ENCODE peak calls at places on chromosomes 11 and 22, in four cellular contexts. One of them, this sample, is unnamed. For H3K27me3, the result is how much of the 10 kb centered on the place peaks cover.

GRCh38 chr11:19723572-19724342 is 11.1 kb downstream of the NAV2 start:
- DNase-seq in IMR-90: peak
- DNase-seq in right lobe of liver: peak
- DNase-seq in tibial nerve: no peak
- DNase-seq in this sample: no peak

GRCh38 chr11:66242085-66242765 is 26.2 kb upstream of the RAB1B start:
- DNase-seq in tibial nerve: no peak
- DNase-seq in IMR-90: no peak
- DNase-seq in right lobe of liver: no peak
- DNase-seq in this sample: no peak

GRCh38 chr11:113351490-113351889 is 36.1 kb upstream of the ANKK1 start:
- DNase-seq in IMR-90: no peak
- DNase-seq in tibial nerve: no peak
- DNase-seq in right lobe of liver: no peak
- DNase-seq in this sample: no peak

GRCh38 chr11:106748059-106748458 is 270.2 kb downstream of the GUCY1A2 start:
- DNase-seq in IMR-90: no peak
- DNase-seq in tibial nerve: no peak
- DNase-seq in right lobe of liver: no peak
- DNase-seq in this sample: no peak

GRCh38 chr22:38869663-38870062 is 2.4 kb downstream of the CBX6 start:
- DNase-seq in tibial nerve: no peak
- DNase-seq in right lobe of liver: peak
- DNase-seq in IMR-90: no peak
- DNase-seq in this sample: no peak

GRCh38 chr11:16081756-16082531 is 274.4 kb downstream of the SOX6 start:
- DNase-seq in right lobe of liver: no peak
- DNase-seq in IMR-90: no peak
- DNase-seq in tibial nerve: no peak
- DNase-seq in this sample: no peak

GRCh38 chr11:78961186-78961782 is 386.6 kb upstream of the NARS2 start:
- DNase-seq in right lobe of liver: peak
- DNase-seq in tibial nerve: no peak
- DNase-seq in IMR-90: peak
- DNase-seq in this sample: no peak

GRCh38 chr11:126978155-126978554 is 22.4 kb downstream of the KIRREL3 start:
- DNase-seq in tibial nerve: no peak
- DNase-seq in right lobe of liver: no peak
- DNase-seq in IMR-90: no peak
- DNase-seq in this sample: no peak

GRCh38 chr22:44888491-44888941 is 121.3 kb downstream of the PHF21B start:
- DNase-seq in tibial nerve: no peak
- DNase-seq in right lobe of liver: no peak
- DNase-seq in IMR-90: no peak
- DNase-seq in this sample: no peak

GRCh38 chr11:110184466-110184865 is 91.3 kb downstream of the ZC3H12C start:
- DNase-seq in IMR-90: no peak
- DNase-seq in right lobe of liver: no peak
- DNase-seq in tibial nerve: no peak
- DNase-seq in this sample: no peak

GRCh38 chr11:27459191-27459590 is 13.4 kb downstream of the LGR4 start:
- DNase-seq in IMR-90: no peak
- DNase-seq in tibial nerve: no peak
- DNase-seq in right lobe of liver: no peak
- DNase-seq in this sample: no peak

GRCh38 chr22:37608477-37609239 is at the start of gene GGA1:
- DNase-seq in IMR-90: peak
- DNase-seq in right lobe of liver: peak
- DNase-seq in tibial nerve: peak
- DNase-seq in this sample: peak

DNA sequence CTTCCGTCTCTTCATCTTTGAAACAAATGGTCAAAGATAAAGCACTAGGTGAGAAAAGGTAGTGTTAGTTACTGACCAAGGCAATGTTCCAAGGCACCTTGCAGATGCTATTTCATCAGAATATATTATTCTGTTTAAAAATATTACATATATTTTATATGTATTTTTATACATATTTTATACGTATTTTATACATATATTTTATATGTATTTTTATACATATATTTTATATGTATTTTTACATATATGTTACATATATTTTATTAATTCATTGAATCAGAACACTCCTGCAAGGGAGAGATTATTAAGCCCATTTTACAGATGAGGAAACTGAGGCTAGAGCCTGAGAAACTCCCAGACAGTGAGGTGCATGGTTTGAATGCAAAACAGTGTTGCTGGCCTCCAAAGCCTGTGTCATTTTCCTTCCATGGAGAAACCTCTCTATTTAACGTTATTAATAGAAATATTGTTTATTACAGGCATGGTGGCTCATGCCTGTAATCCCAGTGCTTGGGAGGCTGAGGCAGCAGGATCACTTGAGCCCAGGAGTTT is 120.6 kb upstream of the CD82 start:
- DNase-seq in IMR-90: no peak
- DNase-seq in tibial nerve: no peak
- DNase-seq in right lobe of liver: no peak
- DNase-seq in this sample: no peak
- H3K27me3 ChIP-seq in IMR-90: under half
- H3K27me3 ChIP-seq in tibial nerve: under half
- H3K27me3 ChIP-seq in right lobe of liver: under half
- H3K27me3 ChIP-seq in this sample: under half

DNA sequence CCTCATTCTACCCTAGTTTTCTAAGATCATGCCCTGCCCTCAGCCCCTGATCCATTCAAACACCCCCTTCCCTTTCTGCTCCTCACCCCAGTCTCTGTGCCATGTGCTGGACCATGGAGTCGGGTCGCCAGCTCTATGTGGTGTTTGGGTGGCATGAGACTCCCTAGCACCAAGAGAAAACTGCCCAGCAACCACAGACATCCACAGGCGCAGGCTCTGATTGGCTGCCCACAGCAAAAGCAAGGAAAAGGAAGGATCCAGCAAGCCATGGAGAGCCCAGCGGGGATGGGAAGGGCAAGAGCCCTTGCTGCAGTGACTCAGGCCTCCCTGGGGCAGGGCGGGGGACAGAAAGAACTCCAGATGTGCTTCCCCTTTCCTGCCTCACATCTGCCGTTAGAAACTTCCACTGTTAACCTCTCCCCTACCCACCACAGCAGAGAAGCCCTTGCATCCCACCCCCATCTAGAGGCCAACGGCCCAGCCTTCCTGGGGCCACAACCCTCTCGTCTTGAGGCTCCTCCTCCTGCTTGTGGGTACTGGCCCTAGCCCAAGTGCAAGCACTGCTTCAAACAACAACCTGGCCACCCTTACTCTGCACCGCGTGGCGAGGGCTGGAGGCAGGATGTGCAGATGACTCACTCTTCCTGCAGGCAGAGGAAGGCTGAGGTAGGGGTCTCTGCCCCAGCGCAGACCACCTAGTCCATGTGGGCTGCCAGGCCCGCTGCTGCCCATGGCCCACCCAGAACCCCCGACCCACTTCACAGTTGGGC is 9.7 kb upstream of the AHNAK start:
- DNase-seq in IMR-90: peak
- DNase-seq in right lobe of liver: peak
- DNase-seq in tibial nerve: peak
- DNase-seq in this sample: peak
- TF ChIP-seq POLR2A in IMR-90: no peak
- TF ChIP-seq POLR2A in right lobe of liver: no peak
- TF ChIP-seq POLR2A in tibial nerve: peak
- TF ChIP-seq POLR2A in this sample: peak

DNA sequence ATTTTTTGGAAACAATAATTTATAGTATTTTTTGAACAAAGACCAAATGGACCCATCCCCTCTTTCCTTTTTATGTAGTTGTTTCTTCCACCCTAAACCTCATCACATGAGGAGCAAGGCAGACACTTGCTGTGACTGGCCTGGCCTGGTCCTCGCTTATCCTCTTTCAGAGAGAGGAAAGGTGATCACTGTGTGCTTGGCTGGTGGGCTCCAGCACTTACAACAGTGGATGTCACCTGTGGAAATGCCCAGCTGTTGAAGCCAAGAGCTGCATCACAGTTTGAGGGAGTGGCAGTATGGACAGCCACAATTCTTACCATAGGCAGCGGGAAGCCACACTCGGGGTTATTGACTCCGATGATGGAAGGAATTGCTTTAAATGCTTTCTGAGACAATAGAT is 185.7 kb downstream of the BCR start:
- DNase-seq in IMR-90: no peak
- DNase-seq in tibial nerve: no peak
- DNase-seq in right lobe of liver: no peak
- DNase-seq in this sample: no peak
- H3K27me3 ChIP-seq in IMR-90: under half
- H3K27me3 ChIP-seq in tibial nerve: under half
- H3K27me3 ChIP-seq in right lobe of liver: under half
- H3K27me3 ChIP-seq in this sample: under half

DNA sequence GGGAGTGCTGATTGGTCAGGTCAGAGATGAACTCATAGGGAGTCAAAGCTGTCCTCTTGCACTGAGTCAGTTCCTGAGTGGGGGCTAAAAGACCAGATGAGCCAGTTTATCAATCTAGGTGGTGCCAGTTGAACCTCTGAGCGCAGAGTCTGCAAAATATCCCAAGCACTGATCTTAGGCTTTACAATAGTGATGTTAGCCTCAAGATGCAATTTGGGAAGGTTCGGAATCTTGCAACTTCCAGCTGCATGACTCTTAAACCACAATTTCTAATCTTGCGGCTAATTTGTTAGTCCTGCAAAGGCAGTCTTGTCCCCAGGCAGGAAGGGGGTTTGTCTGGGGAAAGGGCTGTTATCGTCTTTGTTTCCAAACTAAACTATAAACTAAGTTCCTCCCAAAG is 92.3 kb upstream of the PARVA start:
- DNase-seq in IMR-90: peak
- DNase-seq in right lobe of liver: no peak
- DNase-seq in tibial nerve: peak
- DNase-seq in this sample: no peak
- TF ChIP-seq POLR2A in IMR-90: peak
- TF ChIP-seq POLR2A in right lobe of liver: no peak
- TF ChIP-seq POLR2A in tibial nerve: no peak
- TF ChIP-seq POLR2A in this sample: no peak

DNA sequence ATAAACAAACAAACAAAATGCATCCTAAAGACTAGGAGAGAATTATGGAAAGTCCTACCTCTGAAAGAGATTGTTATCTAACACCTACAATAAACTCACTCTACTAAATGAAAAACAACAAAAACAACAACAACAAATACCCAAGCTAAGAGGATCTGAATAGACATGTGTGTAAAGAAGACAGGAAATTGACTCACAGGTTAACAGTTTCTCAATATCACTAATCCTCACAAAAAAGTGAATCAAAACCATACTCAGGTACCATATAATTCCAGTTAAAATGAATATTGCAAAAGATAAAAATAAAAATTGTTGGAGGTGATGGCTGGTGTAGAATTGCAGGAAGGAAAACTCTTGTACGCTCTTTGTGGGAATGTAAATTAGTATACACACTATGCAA is 110.4 kb upstream of the TOP3B start:
- DNase-seq in IMR-90: no peak
- DNase-seq in right lobe of liver: no peak
- DNase-seq in tibial nerve: no peak
- DNase-seq in this sample: no peak
- H3K27me3 ChIP-seq in IMR-90: under half
- H3K27me3 ChIP-seq in right lobe of liver: under half
- H3K27me3 ChIP-seq in tibial nerve: under half
- H3K27me3 ChIP-seq in this sample: under half

GRCh38 chr11:123057604-123058305 is 4.2 kb downstream of the HSPA8 start:
- DNase-seq in right lobe of liver: no peak
- DNase-seq in IMR-90: no peak
- DNase-seq in tibial nerve: no peak
- DNase-seq in this sample: no peak
- TF ChIP-seq POLR2A in right lobe of liver: no peak
- TF ChIP-seq POLR2A in IMR-90: no peak
- TF ChIP-seq POLR2A in tibial nerve: no peak
- TF ChIP-seq POLR2A in this sample: no peak

GRCh38 chr11:2901196-2901796 is 15.7 kb upstream of the CDKN1C start:
- DNase-seq in IMR-90: no peak
- DNase-seq in tibial nerve: no peak
- DNase-seq in right lobe of liver: no peak
- DNase-seq in this sample: no peak

GRCh38 chr11:2901854-2902783 is 16.5 kb upstream of the CDKN1C start:
- DNase-seq in tibial nerve: peak
- DNase-seq in IMR-90: peak
- DNase-seq in right lobe of liver: peak
- DNase-seq in this sample: peak

GRCh38 chr11:2902784-2903671 is 17.5 kb upstream of the CDKN1C start:
- DNase-seq in right lobe of liver: peak
- DNase-seq in IMR-90: no peak
- DNase-seq in tibial nerve: no peak
- DNase-seq in this sample: no peak

GRCh38 chr11:2903672-2904011 is 18.1 kb upstream of the CDKN1C start:
- DNase-seq in IMR-90: no peak
- DNase-seq in right lobe of liver: no peak
- DNase-seq in tibial nerve: no peak
- DNase-seq in this sample: no peak

GRCh38 chr11:2904153-2905052 is 18.8 kb upstream of the CDKN1C start:
- DNase-seq in right lobe of liver: peak
- DNase-seq in tibial nerve: no peak
- DNase-seq in IMR-90: no peak
- DNase-seq in this sample: no peak
- H3K27me3 ChIP-seq in right lobe of liver: under half
- H3K27me3 ChIP-seq in tibial nerve: under half
- H3K27me3 ChIP-seq in IMR-90: under half
- H3K27me3 ChIP-seq in this sample: under half